ENCODE peak calls at places on chromosomes 2 and 18, in eight cellular contexts. M is body of pancreas; V is fibroblast of pulmonary artery; E is OCI-LY7; K is bronchial epithelial cell; U is choroid plexus epithelial cell; S is CD8-positive, alpha-beta T cell; I is right cardiac atrium. B is an unnamed sample.

GRCh38 chr2:95799892-95800291 is 191.7 kb downstream of the ANKRD36C start:
- DNase-seq in I (no peak), K (no peak), V (no peak), U (no peak), E (no peak), M (no peak), S (no peak), B (no peak)

GRCh38 chr2:178277741-178278197 is 83.5 kb downstream of the OSBPL6 start:
- DNase-seq in S (no peak), U (peak; percentile 80), K (peak; percentile 12), E (no peak), M (no peak), V (peak; percentile 34), I (no peak), B (peak; percentile 66)

GRCh38 chr2:113160248-113160647 is 13.5 kb upstream of the PSD4 start:
- DNase-seq in U (no peak), V (no peak), K (no peak), M (no peak), I (no peak), S (no peak), E (no peak), B (no peak)

GRCh38 chr2:239908744-239909143 is 116.4 kb downstream of the NDUFA10 start:
- DNase-seq in M (no peak), S (no peak), I (no peak), U (no peak), K (no peak), E (no peak), V (no peak), B (no peak)

GRCh38 chr2:136693966-136694365 is 71.4 kb upstream of the THSD7B start:
- DNase-seq in M (no peak), U (no peak), E (no peak), V (no peak), S (no peak), K (no peak), I (no peak), B (no peak)

GRCh38 chr2:200624660-200625059 is 38.8 kb downstream of the AOX1 start:
- DNase-seq in M (no peak), S (no peak), E (no peak), U (peak; percentile 92), I (no peak), V (peak; percentile 85), K (peak; percentile 87), B (no peak)

GRCh38 chr2:85678384-85678783 is 10.4 kb upstream of the SFTPB start:
- DNase-seq in V (no peak), S (no peak), K (no peak), I (no peak), M (no peak), U (no peak), E (no peak), B (no peak)

GRCh38 chr2:219331560-219332213 is 857 bp downstream of the RESP18 start:
- DNase-seq in E (no peak), M (no peak), K (no peak), I (peak; percentile 32), S (no peak), V (peak; percentile 45), U (peak; percentile 23), B (no peak)

GRCh38 chr2:163799807-163800206 is 64.0 kb upstream of the FIGN start:
- DNase-seq in E (no peak), S (no peak), V (no peak), K (no peak), I (no peak), M (no peak), U (no peak), B (no peak)

GRCh38 chr2:40363631-40364030 is 88.3 kb downstream of the SLC8A1 start:
- DNase-seq in I (no peak), U (peak; percentile 34), E (peak; percentile 82), K (peak; percentile 83), M (no peak), S (no peak), V (peak; percentile 58), B (no peak)

GRCh38 chr2:86370579-86370978 is 33.2 kb upstream of the REEP1 start:
- DNase-seq in E (no peak), U (no peak), I (no peak), M (no peak), S (no peak), K (no peak), V (no peak), B (no peak)

GRCh38 chr2:172639823-172640222 is 83.9 kb downstream of the PDK1 start:
- DNase-seq in I (no peak), S (no peak), V (peak; percentile 70), E (no peak), M (no peak), K (peak; percentile 91), U (peak; percentile 95), B (no peak)

GRCh38 chr2:39991298-39991697 is 212.2 kb upstream of the THUMPD2 start:
- DNase-seq in U (peak; percentile 13), E (no peak), I (no peak), V (peak; percentile 66), M (no peak), S (no peak), K (peak; percentile 33), B (no peak)

GRCh38 chr2:230734247-230735175 is 21.9 kb downstream of the CAB39 start:
- DNase-seq in E (no peak), U (no peak), V (no peak), S (no peak), K (no peak), M (no peak), I (no peak), B (no peak)

GRCh38 chr2:162839419-162839818 is 852 bp upstream of the KCNH7 start:
- DNase-seq in S (no peak), V (no peak), K (no peak), U (no peak), M (no peak), I (no peak), E (no peak), B (no peak)

GRCh38 chr2:205658068-205658467 is 24.2 kb upstream of the NRP2 start:
- DNase-seq in M (no peak), I (no peak), U (no peak), S (no peak), K (no peak), E (no peak), V (no peak), B (no peak)
- H3K4me3 ChIP-seq in M (no peak overlapping the region), I (no peak overlapping the region), U (no peak overlapping the region), S (no peak overlapping the region), K (no peak overlapping the region), E (no peak overlapping the region), V (no peak overlapping the region), B (no peak overlapping the region)

GRCh38 chr2:165874445-165875039 is 79.0 kb downstream of the TTC21B start:
- DNase-seq in V (peak; percentile 80), K (peak; percentile 75), S (no peak), I (no peak), U (peak; percentile 88), M (no peak), E (peak; percentile 81), B (no peak)

GRCh38 chr2:165876712-165877111 is 76.9 kb downstream of the TTC21B start:
- DNase-seq in V (peak; percentile 18), I (no peak), U (peak; percentile 16), K (peak; percentile 62), S (no peak), M (no peak), E (no peak), B (no peak)

GRCh38 chr2:165877565-165878550 is 75.7 kb downstream of the TTC21B start:
- DNase-seq in I (no peak), S (no peak), M (no peak), E (no peak), U (peak; percentile 76), K (peak; percentile 78), V (peak; percentile 71), B (no peak)

GRCh38 chr2:165872101-165872791 is 78.2 kb upstream of the GALNT3 start:
- DNase-seq in M (no peak), K (no peak), V (no peak), I (no peak), E (no peak), S (no peak), U (no peak), B (no peak)

GRCh38 chr2:165876269-165876668 is 77.3 kb downstream of the TTC21B start:
- DNase-seq in V (no peak), E (no peak), K (no peak), S (no peak), M (no peak), U (no peak), I (no peak), B (no peak)
- H3K4me3 ChIP-seq in V (no peak overlapping the region), E (no peak overlapping the region), K (no peak overlapping the region), S (no peak overlapping the region), M (no peak overlapping the region), U (no peak overlapping the region), I (no peak overlapping the region), B (no peak overlapping the region)

GRCh38 chr2:11156396-11157075 is 1.3 kb downstream of the SLC66A3 start:
- DNase-seq in I (no peak), V (no peak), M (no peak), U (no peak), K (no peak), E (no peak), S (no peak), B (no peak)
- H3K4me3 ChIP-seq in I (no peak overlapping the region), V (no peak overlapping the region), M (no peak overlapping the region), U (no peak overlapping the region), K (no peak overlapping the region), E (peak overlapping the region; percentile 80), S (no peak overlapping the region), B (no peak overlapping the region)

DNA sequence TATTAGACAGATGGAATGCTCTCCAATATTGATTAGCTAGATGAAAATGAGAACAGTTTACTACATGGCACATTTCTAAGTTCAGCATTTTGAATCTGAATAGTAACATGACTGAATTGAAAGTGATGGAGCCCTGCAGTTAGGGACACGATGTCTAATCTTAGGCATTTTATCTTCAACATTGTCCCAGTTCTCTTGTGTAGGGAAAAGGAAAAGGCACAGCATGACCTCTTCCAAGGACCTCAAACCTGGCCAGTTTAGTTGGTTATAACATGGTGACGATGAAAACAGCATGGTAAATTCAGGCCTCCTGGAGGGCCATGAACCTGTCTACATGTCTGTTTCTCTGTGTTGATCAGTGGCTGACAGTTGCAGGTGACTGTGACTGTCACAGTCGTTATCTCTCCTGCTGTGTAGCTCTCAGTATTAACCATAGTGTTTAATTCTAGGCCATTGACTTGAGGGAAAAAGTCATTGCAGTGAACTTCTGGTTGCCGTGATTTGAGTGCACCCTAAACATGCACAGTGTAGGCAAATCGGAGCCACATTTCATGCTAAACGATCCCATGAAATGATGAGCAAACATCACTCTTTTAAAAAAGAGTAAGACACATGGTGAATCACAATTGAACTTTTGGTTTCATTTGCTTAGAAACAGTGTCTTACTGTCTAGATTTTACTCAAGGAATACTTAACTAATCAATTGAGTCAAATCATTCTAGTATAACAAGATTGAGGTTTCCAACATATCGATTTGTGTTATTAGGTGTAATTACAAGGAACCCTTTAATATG is 129.7 kb downstream of the PHLPP1 start:
- DNase-seq in U (no peak), E (no peak), M (no peak), S (no peak), V (no peak), K (no peak), I (no peak), B (no peak)
- H3K4me3 ChIP-seq in U (no peak overlapping the region), E (no peak overlapping the region), M (no peak overlapping the region), S (no peak overlapping the region), V (no peak overlapping the region), K (no peak overlapping the region), I (no peak overlapping the region), B (no peak overlapping the region)